ENCODE peak calls at places on chromosomes 2 and 18, in ten cellular contexts. V is activated naive CD4-positive, alpha-beta T cell treated with Interleukin-2 at 50 U/mL for 16 hours; Q is NCI-H1092; G is ELR; R is foreskin fibroblast; I is H54; K is activated T-cell treated with anti-CD3 and anti-CD28 coated beads for 24 hours; E is lower lobe of right lung; S is myocyte; Y is mucosa of gallbladder. F is an unnamed sample.

GRCh38 chr2:240799183-240799740 is 20.8 kb downstream of the KIF1A start:
- DNase-seq in G (no peak), V (no peak), Y (no peak), E (peak), R (no peak), I (no peak), Q (no peak), S (no peak), K (no peak), F (no peak)

GRCh38 chr2:131552886-131553285 is 25.2 kb downstream of the CCDC74A start:
- DNase-seq in E (no peak), K (no peak), V (no peak), R (no peak), S (no peak), Y (no peak), G (no peak), Q (no peak), I (no peak), F (no peak)

GRCh38 chr2:10273215-10274175 is 29.2 kb upstream of the HPCAL1 start:
- DNase-seq in E (no peak), R (no peak), Y (no peak), Q (no peak), I (no peak), K (no peak), G (no peak), V (no peak), S (no peak), F (no peak)

GRCh38 chr18:76984193-76985155 is 148.1 kb downstream of the MBP start:
- DNase-seq in I (no peak), S (no peak), Q (no peak), R (no peak), K (no peak), E (peak), G (no peak), V (no peak), Y (no peak), F (no peak)

GRCh38 chr2:48527211-48527880 is 2.6 kb upstream of the STON1 start:
- DNase-seq in K (no peak), R (no peak), S (no peak), Y (no peak), G (no peak), E (no peak), V (no peak), Q (no peak), I (no peak), F (no peak)

GRCh38 chr2:20614201-20615045 is 36.5 kb downstream of the HS1BP3 start:
- DNase-seq in Q (peak), Y (peak), K (no peak), I (no peak), V (no peak), G (no peak), S (peak), E (peak), R (no peak), F (peak)

GRCh38 chr2:26816893-26817292 is 31.0 kb downstream of the CENPA start:
- DNase-seq in G (no peak), Q (no peak), K (no peak), E (no peak), Y (no peak), V (no peak), S (no peak), R (no peak), I (peak), F (peak)

GRCh38 chr2:39664898-39665591 is 672 bp upstream of the TMEM178A start:
- DNase-seq in K (no peak), E (no peak), S (no peak), I (no peak), V (no peak), R (no peak), G (no peak), Y (no peak), Q (no peak), F (no peak)

GRCh38 chr2:10241641-10242430 is 60.9 kb upstream of the HPCAL1 start:
- DNase-seq in S (no peak), Y (no peak), K (no peak), I (no peak), E (peak), G (no peak), V (no peak), Q (no peak), R (no peak), F (no peak)

GRCh38 chr2:218074031-218074430 is 5.0 kb downstream of the RUFY4 start:
- DNase-seq in R (no peak), E (peak), Y (no peak), K (no peak), S (peak), Q (no peak), G (peak), I (no peak), V (no peak), F (no peak)

GRCh38 chr2:113126845-113127645 is at the start of gene IL1RN:
- DNase-seq in E (peak), R (no peak), G (no peak), Q (no peak), I (no peak), Y (no peak), K (no peak), S (no peak), V (no peak), F (no peak)

GRCh38 chr2:214696681-214697080 is 112.8 kb downstream of the BARD1 start:
- DNase-seq in Q (no peak), E (no peak), G (no peak), K (no peak), S (no peak), I (no peak), R (no peak), Y (no peak), V (no peak), F (no peak)

GRCh38 chr2:180742809-180743208 is 237.6 kb upstream of the UBE2E3 start:
- DNase-seq in V (no peak), R (no peak), K (no peak), Q (no peak), I (no peak), S (no peak), E (no peak), Y (no peak), G (peak), F (no peak)

GRCh38 chr18:47953471-47953931 is 23.0 kb upstream of the SMAD2 start:
- DNase-seq in E (peak), Q (peak), Y (no peak), K (no peak), V (no peak), I (peak), G (peak), S (peak), R (no peak), F (no peak)

GRCh38 chr2:88690591-88691338 is 708 bp upstream of the RPIA start:
- DNase-seq in S (no peak), G (peak), I (peak), K (peak), Q (no peak), R (no peak), V (peak), E (peak), Y (peak), F (peak)

GRCh38 chr2:32756074-32756727 is 128.4 kb downstream of the TTC27 start:
- DNase-seq in G (no peak), I (no peak), V (no peak), Q (no peak), E (no peak), Y (no peak), R (no peak), K (no peak), S (no peak), F (no peak)

GRCh38 chr2:66862871-66863650 is 428.1 kb downstream of the MEIS1 start:
- DNase-seq in Y (no peak), Q (no peak), R (peak), V (no peak), G (peak), I (no peak), S (peak), E (no peak), K (no peak), F (no peak)

GRCh38 chr2:171416009-171416926 is 17.5 kb downstream of the METTL8 start:
- DNase-seq in R (peak), G (peak), Y (peak), K (peak), I (peak), V (peak), Q (peak), S (peak), E (peak), F (peak)

GRCh38 chr2:179677746-179678505 is 183.5 kb downstream of the ZNF385B start:
- DNase-seq in I (no peak), S (no peak), V (no peak), Q (no peak), R (no peak), K (no peak), Y (no peak), E (no peak), G (no peak), F (no peak)

GRCh38 chr2:12314119-12314735 is 402.5 kb upstream of the TRIB2 start:
- DNase-seq in S (no peak), Q (no peak), E (no peak), R (no peak), K (no peak), G (no peak), I (no peak), V (no peak), Y (no peak), F (no peak)

F was measured in NCI-H774.